ENCODE peak calls at places on chromosomes 4 and X, in six cellular contexts. One of them, this sample, is unnamed.

GRCh38 chrX:65300104-65300809 is 234.3 kb downstream of the LAS1L start:
- DNase-seq in foreskin fibroblast: no peak
- DNase-seq in stimulated activated CD8-positive, alpha-beta memory T cell treated with anti-CD3 and anti-CD28 coated beads, Interleukin-4, amount 100 ng/mL, for 4 hours: no peak
- DNase-seq in lower lobe of right lung: no peak
- DNase-seq in germinal center: no peak
- DNase-seq in NCI-H1048: no peak
- DNase-seq in this sample: no peak

GRCh38 chr4:93657527-93657926 is 171.0 kb upstream of the ATOH1 start:
- DNase-seq in foreskin fibroblast: no peak
- DNase-seq in lower lobe of right lung: no peak
- DNase-seq in NCI-H1048: no peak
- DNase-seq in stimulated activated CD8-positive, alpha-beta memory T cell treated with anti-CD3 and anti-CD28 coated beads, Interleukin-4, amount 100 ng/mL, for 4 hours: no peak
- DNase-seq in germinal center: no peak
- DNase-seq in this sample: no peak

GRCh38 chr4:17447675-17448298 is 64.1 kb downstream of the QDPR start:
- DNase-seq in NCI-H1048: peak
- DNase-seq in foreskin fibroblast: peak
- DNase-seq in lower lobe of right lung: no peak
- DNase-seq in stimulated activated CD8-positive, alpha-beta memory T cell treated with anti-CD3 and anti-CD28 coated beads, Interleukin-4, amount 100 ng/mL, for 4 hours: peak
- DNase-seq in germinal center: peak
- DNase-seq in this sample: peak

GRCh38 chrX:96909291-96909690 is 25.6 kb downstream of the RPA4 start:
- DNase-seq in stimulated activated CD8-positive, alpha-beta memory T cell treated with anti-CD3 and anti-CD28 coated beads, Interleukin-4, amount 100 ng/mL, for 4 hours: no peak
- DNase-seq in lower lobe of right lung: no peak
- DNase-seq in germinal center: no peak
- DNase-seq in NCI-H1048: no peak
- DNase-seq in foreskin fibroblast: peak
- DNase-seq in this sample: no peak

GRCh38 chr4:103786014-103786413 is 66.2 kb upstream of the TACR3 start:
- DNase-seq in foreskin fibroblast: peak
- DNase-seq in lower lobe of right lung: no peak
- DNase-seq in NCI-H1048: no peak
- DNase-seq in germinal center: peak
- DNase-seq in stimulated activated CD8-positive, alpha-beta memory T cell treated with anti-CD3 and anti-CD28 coated beads, Interleukin-4, amount 100 ng/mL, for 4 hours: no peak
- DNase-seq in this sample: peak

GRCh38 chr4:38092701-38093100 is 132.5 kb downstream of the PTTG2 start:
- DNase-seq in germinal center: no peak
- DNase-seq in lower lobe of right lung: no peak
- DNase-seq in foreskin fibroblast: peak
- DNase-seq in NCI-H1048: no peak
- DNase-seq in stimulated activated CD8-positive, alpha-beta memory T cell treated with anti-CD3 and anti-CD28 coated beads, Interleukin-4, amount 100 ng/mL, for 4 hours: no peak
- DNase-seq in this sample: peak

GRCh38 chrX:9873952-9874351 is 87.7 kb downstream of the SHROOM2 start:
- DNase-seq in lower lobe of right lung: peak
- DNase-seq in NCI-H1048: peak
- DNase-seq in germinal center: peak
- DNase-seq in foreskin fibroblast: peak
- DNase-seq in stimulated activated CD8-positive, alpha-beta memory T cell treated with anti-CD3 and anti-CD28 coated beads, Interleukin-4, amount 100 ng/mL, for 4 hours: no peak
- DNase-seq in this sample: peak

GRCh38 chr4:112589207-112589606 is 47.5 kb downstream of the ZGRF1 start:
- DNase-seq in stimulated activated CD8-positive, alpha-beta memory T cell treated with anti-CD3 and anti-CD28 coated beads, Interleukin-4, amount 100 ng/mL, for 4 hours: no peak
- DNase-seq in NCI-H1048: no peak
- DNase-seq in germinal center: no peak
- DNase-seq in foreskin fibroblast: peak
- DNase-seq in lower lobe of right lung: no peak
- DNase-seq in this sample: peak

GRCh38 chr4:87114245-87115062 is 106.0 kb downstream of the KLHL8 start:
- DNase-seq in stimulated activated CD8-positive, alpha-beta memory T cell treated with anti-CD3 and anti-CD28 coated beads, Interleukin-4, amount 100 ng/mL, for 4 hours: no peak
- DNase-seq in NCI-H1048: no peak
- DNase-seq in lower lobe of right lung: no peak
- DNase-seq in germinal center: no peak
- DNase-seq in foreskin fibroblast: no peak
- DNase-seq in this sample: no peak

GRCh38 chr4:22268350-22269025 is 247.4 kb downstream of the ADGRA3 start:
- DNase-seq in germinal center: no peak
- DNase-seq in NCI-H1048: no peak
- DNase-seq in foreskin fibroblast: no peak
- DNase-seq in lower lobe of right lung: no peak
- DNase-seq in stimulated activated CD8-positive, alpha-beta memory T cell treated with anti-CD3 and anti-CD28 coated beads, Interleukin-4, amount 100 ng/mL, for 4 hours: no peak
- DNase-seq in this sample: peak

GRCh38 chr4:185305979-185306442 is 89.7 kb downstream of the LRP2BP start:
- DNase-seq in germinal center: no peak
- DNase-seq in stimulated activated CD8-positive, alpha-beta memory T cell treated with anti-CD3 and anti-CD28 coated beads, Interleukin-4, amount 100 ng/mL, for 4 hours: no peak
- DNase-seq in foreskin fibroblast: peak
- DNase-seq in NCI-H1048: peak
- DNase-seq in lower lobe of right lung: no peak
- DNase-seq in this sample: peak

GRCh38 chr4:161336621-161337020 is 827.2 kb downstream of the FSTL5 start:
- DNase-seq in NCI-H1048: no peak
- DNase-seq in germinal center: no peak
- DNase-seq in foreskin fibroblast: no peak
- DNase-seq in stimulated activated CD8-positive, alpha-beta memory T cell treated with anti-CD3 and anti-CD28 coated beads, Interleukin-4, amount 100 ng/mL, for 4 hours: no peak
- DNase-seq in lower lobe of right lung: no peak
- DNase-seq in this sample: no peak

GRCh38 chr4:31283689-31284088 is 563.5 kb downstream of the PCDH7 start:
- DNase-seq in foreskin fibroblast: no peak
- DNase-seq in NCI-H1048: no peak
- DNase-seq in germinal center: no peak
- DNase-seq in lower lobe of right lung: no peak
- DNase-seq in stimulated activated CD8-positive, alpha-beta memory T cell treated with anti-CD3 and anti-CD28 coated beads, Interleukin-4, amount 100 ng/mL, for 4 hours: no peak
- DNase-seq in this sample: no peak

GRCh38 chrX:119895843-119896326 is at the start of gene AKAP14:
- DNase-seq in lower lobe of right lung: no peak
- DNase-seq in germinal center: no peak
- DNase-seq in foreskin fibroblast: no peak
- DNase-seq in NCI-H1048: no peak
- DNase-seq in stimulated activated CD8-positive, alpha-beta memory T cell treated with anti-CD3 and anti-CD28 coated beads, Interleukin-4, amount 100 ng/mL, for 4 hours: no peak
- DNase-seq in this sample: peak

GRCh38 chr4:161498155-161498554 is 665.6 kb downstream of the FSTL5 start:
- DNase-seq in germinal center: no peak
- DNase-seq in lower lobe of right lung: no peak
- DNase-seq in stimulated activated CD8-positive, alpha-beta memory T cell treated with anti-CD3 and anti-CD28 coated beads, Interleukin-4, amount 100 ng/mL, for 4 hours: no peak
- DNase-seq in foreskin fibroblast: no peak
- DNase-seq in NCI-H1048: no peak
- DNase-seq in this sample: no peak

GRCh38 chr4:7652451-7652871 is 217.7 kb upstream of the PSAPL1 start:
- DNase-seq in germinal center: no peak
- DNase-seq in NCI-H1048: no peak
- DNase-seq in foreskin fibroblast: no peak
- DNase-seq in lower lobe of right lung: peak
- DNase-seq in stimulated activated CD8-positive, alpha-beta memory T cell treated with anti-CD3 and anti-CD28 coated beads, Interleukin-4, amount 100 ng/mL, for 4 hours: no peak
- DNase-seq in this sample: no peak

GRCh38 chrX:150680974-150681373 is 12.2 kb upstream of the MTMR1 start:
- DNase-seq in stimulated activated CD8-positive, alpha-beta memory T cell treated with anti-CD3 and anti-CD28 coated beads, Interleukin-4, amount 100 ng/mL, for 4 hours: no peak
- DNase-seq in foreskin fibroblast: peak
- DNase-seq in NCI-H1048: no peak
- DNase-seq in germinal center: no peak
- DNase-seq in lower lobe of right lung: no peak
- DNase-seq in this sample: peak

GRCh38 chr4:16761031-16761430 is 137.4 kb downstream of the LDB2 start:
- DNase-seq in NCI-H1048: no peak
- DNase-seq in foreskin fibroblast: no peak
- DNase-seq in germinal center: no peak
- DNase-seq in lower lobe of right lung: no peak
- DNase-seq in stimulated activated CD8-positive, alpha-beta memory T cell treated with anti-CD3 and anti-CD28 coated beads, Interleukin-4, amount 100 ng/mL, for 4 hours: no peak
- DNase-seq in this sample: peak

GRCh38 chr4:124636793-124637192 is 75.7 kb downstream of the ANKRD50 start:
- DNase-seq in stimulated activated CD8-positive, alpha-beta memory T cell treated with anti-CD3 and anti-CD28 coated beads, Interleukin-4, amount 100 ng/mL, for 4 hours: no peak
- DNase-seq in foreskin fibroblast: peak
- DNase-seq in germinal center: no peak
- DNase-seq in NCI-H1048: no peak
- DNase-seq in lower lobe of right lung: no peak
- DNase-seq in this sample: peak

GRCh38 chr4:81142744-81143143 is 72.3 kb downstream of the PRKG2 start:
- DNase-seq in foreskin fibroblast: peak
- DNase-seq in lower lobe of right lung: no peak
- DNase-seq in germinal center: no peak
- DNase-seq in NCI-H1048: no peak
- DNase-seq in stimulated activated CD8-positive, alpha-beta memory T cell treated with anti-CD3 and anti-CD28 coated beads, Interleukin-4, amount 100 ng/mL, for 4 hours: no peak
- DNase-seq in this sample: no peak

GRCh38 chr4:87053802-87054767 is 119.3 kb downstream of the AFF1 start:
- DNase-seq in foreskin fibroblast: no peak
- DNase-seq in germinal center: no peak
- DNase-seq in stimulated activated CD8-positive, alpha-beta memory T cell treated with anti-CD3 and anti-CD28 coated beads, Interleukin-4, amount 100 ng/mL, for 4 hours: no peak
- DNase-seq in NCI-H1048: no peak
- DNase-seq in lower lobe of right lung: no peak
- DNase-seq in this sample: no peak

GRCh38 chr4:76341063-76341462 is 34.5 kb downstream of the STBD1 start:
- DNase-seq in stimulated activated CD8-positive, alpha-beta memory T cell treated with anti-CD3 and anti-CD28 coated beads, Interleukin-4, amount 100 ng/mL, for 4 hours: no peak
- DNase-seq in lower lobe of right lung: no peak
- DNase-seq in germinal center: no peak
- DNase-seq in foreskin fibroblast: peak
- DNase-seq in NCI-H1048: no peak
- DNase-seq in this sample: peak

GRCh38 chrX:120365320-120365719 is 3.4 kb downstream of the ATP1B4 start:
- DNase-seq in stimulated activated CD8-positive, alpha-beta memory T cell treated with anti-CD3 and anti-CD28 coated beads, Interleukin-4, amount 100 ng/mL, for 4 hours: peak
- DNase-seq in germinal center: peak
- DNase-seq in foreskin fibroblast: peak
- DNase-seq in NCI-H1048: no peak
- DNase-seq in lower lobe of right lung: peak
- DNase-seq in this sample: peak

GRCh38 chr4:158347596-158347995 is 137.3 kb downstream of the TMEM144 start:
- DNase-seq in stimulated activated CD8-positive, alpha-beta memory T cell treated with anti-CD3 and anti-CD28 coated beads, Interleukin-4, amount 100 ng/mL, for 4 hours: no peak
- DNase-seq in NCI-H1048: no peak
- DNase-seq in foreskin fibroblast: peak
- DNase-seq in germinal center: no peak
- DNase-seq in lower lobe of right lung: no peak
- DNase-seq in this sample: peak